ENCODE peak calls at places on chromosomes 4 and X, in eight cellular contexts. V is esophagus squamous epithelium, P is AG10803, O is IMR-90, Q is Caco-2, D is lower leg skin, J is cardiac fibroblast, N is astrocyte of the cerebellum. B is an unnamed sample.

GRCh38 chr4:5708171-5708828 is at the start of gene EVC2:
- DNase-seq in J (peak; percentile 56), P (peak; percentile 72), D (no peak), V (no peak), N (no peak), O (peak; percentile 46), Q (no peak), B (no peak)

GRCh38 chrX:131747173-131747572 is 203.3 kb downstream of the OR13H1 start:
- DNase-seq in V (no peak), O (peak; percentile 90), Q (no peak), D (no peak), N (peak; percentile 84), J (no peak), P (no peak), B (no peak)

GRCh38 chr4:94304365-94304971 is 38.2 kb downstream of the HPGDS start:
- DNase-seq in V (no peak), N (peak; percentile 12), Q (peak; percentile 41), D (no peak), P (peak; percentile 19), J (peak; percentile 71), O (peak; percentile 42), B (no peak)

GRCh38 chr4:1960170-1960825 is 48.5 kb downstream of the NELFA start:
- DNase-seq in D (no peak), O (peak; percentile 33), P (peak; percentile 41), V (no peak), Q (no peak), N (no peak), J (peak; percentile 63), B (no peak)

GRCh38 chr4:103197765-103198110 is 405 bp downstream of the CENPE start:
- DNase-seq in P (no peak), V (no peak), O (no peak), D (no peak), Q (no peak), J (no peak), N (no peak), B (no peak)

GRCh38 chr4:172169871-172170270 is 356.7 kb downstream of the GALNTL6 start:
- DNase-seq in D (no peak), Q (no peak), V (no peak), J (no peak), P (no peak), O (peak; percentile 11), N (no peak), B (no peak)

GRCh38 chrX:63560601-63561218 is 209.6 kb upstream of the SPIN4 start:
- DNase-seq in J (peak; percentile 77), O (peak; percentile 74), D (peak; percentile 38), Q (peak; percentile 56), V (no peak), N (peak; percentile 32), P (peak; percentile 69), B (peak; percentile 36)

GRCh38 chr4:169070071-169070894 is 60.2 kb upstream of the CBR4 start:
- DNase-seq in D (peak; percentile 64), O (peak; percentile 70), J (peak; percentile 96), Q (peak; percentile 90), V (no peak), P (peak; percentile 90), N (peak; percentile 93), B (peak; percentile 64)

GRCh38 chrX:147917700-147918694 is 6.3 kb downstream of the FMR1 start:
- DNase-seq in P (peak; percentile 24), V (no peak), D (no peak), O (peak; percentile 4), Q (no peak), N (no peak), J (peak; percentile 46), B (no peak)

GRCh38 chr4:173490817-173491518 is 39.1 kb downstream of the HAND2 start:
- DNase-seq in O (peak; percentile 67), J (peak; percentile 72), Q (no peak), V (no peak), D (no peak), N (no peak), P (peak; percentile 72), B (peak; percentile 63)

GRCh38 chr4:154314248-154314647 is 177.4 kb downstream of the DCHS2 start:
- DNase-seq in P (peak; percentile 66), V (no peak), Q (peak; percentile 19), J (peak; percentile 51), O (no peak), D (no peak), N (peak; percentile 9), B (no peak)

GRCh38 chr4:2785613-2786012 is 7.3 kb upstream of the SH3BP2 start:
- DNase-seq in D (peak; percentile 20), N (no peak), P (no peak), J (no peak), Q (no peak), V (no peak), O (no peak), B (no peak)

GRCh38 chr4:11050766-11051165 is 366.2 kb upstream of the CLNK start:
- DNase-seq in J (no peak), O (no peak), D (no peak), Q (no peak), V (no peak), N (no peak), P (no peak), B (no peak)

GRCh38 chrX:133670394-133670793 is 255.1 kb upstream of the GPC4 start:
- DNase-seq in Q (peak; percentile 7), V (no peak), N (peak; percentile 37), O (peak; percentile 31), J (peak; percentile 43), D (peak; percentile 14), P (peak; percentile 37), B (no peak)

GRCh38 chr4:37867102-37867501 is 23.8 kb upstream of the TBC1D1 start:
- DNase-seq in J (no peak), V (no peak), O (no peak), Q (no peak), P (no peak), N (no peak), D (no peak), B (no peak)

GRCh38 chrX:72026341-72027023 is 105.2 kb downstream of the RTL5 start:
- DNase-seq in O (no peak), V (no peak), Q (no peak), P (no peak), D (no peak), J (no peak), N (no peak), B (no peak)

GRCh38 chr4:189046642-189047041 is 894.0 kb upstream of the FRG1 start:
- DNase-seq in J (peak; percentile 59), D (no peak), O (peak; percentile 24), Q (no peak), N (peak; percentile 11), P (peak; percentile 7), V (no peak), B (peak; percentile 59)

GRCh38 chrX:135287266-135287823 is 21.9 kb upstream of the ETDC start:
- DNase-seq in P (no peak), O (no peak), J (no peak), V (no peak), N (no peak), D (no peak), Q (no peak), B (no peak)

GRCh38 chrX:39196192-39197102 is 395.2 kb downstream of the MID1IP1 start:
- DNase-seq in V (no peak), N (peak; percentile 55), P (peak; percentile 80), J (peak; percentile 72), O (peak; percentile 2), D (no peak), Q (no peak), B (no peak)

GRCh38 chr4:1509366-1509765 is 103.1 kb upstream of the NKX1-1 start:
- DNase-seq in V (no peak), O (no peak), Q (no peak), J (no peak), P (no peak), D (no peak), N (no peak), B (no peak)

GRCh38 chr4:54543088-54543795 is 114.5 kb upstream of the KIT start:
- DNase-seq in V (no peak), Q (no peak), O (peak; percentile 94), P (peak; percentile 97), J (peak; percentile 88), N (peak; percentile 59), D (no peak), B (no peak)

GRCh38 chr4:152680988-152681731 is 1.4 kb upstream of the TMEM154 start:
- DNase-seq in O (peak; percentile 59), D (no peak), P (peak; percentile 43), N (peak; percentile 13), V (no peak), Q (no peak), J (peak; percentile 89), B (peak; percentile 93)

GRCh38 chr4:127503111-127503510 is 129.6 kb upstream of the INTU start:
- DNase-seq in Q (no peak), N (peak; percentile 89), V (no peak), P (peak; percentile 10), J (no peak), O (peak; percentile 46), D (no peak), B (no peak)

GRCh38 chr4:166252487-166253402 is 379.7 kb downstream of the TLL1 start:
- DNase-seq in O (no peak), V (no peak), J (peak; percentile 67), N (no peak), P (peak; percentile 1), Q (peak; percentile 30), D (no peak), B (no peak)

GRCh38 chrX:13808293-13808692 is 8.6 kb downstream of the GPM6B start:
- DNase-seq in J (no peak), N (no peak), D (no peak), P (no peak), V (no peak), O (no peak), Q (no peak), B (no peak)

GRCh38 chrX:153410888-153411254 is 401 bp upstream of the ZFP92 start:
- DNase-seq in V (no peak), N (no peak), J (no peak), D (no peak), O (no peak), Q (no peak), P (no peak), B (no peak)
- H3K4me3 ChIP-seq in V (peak overlapping the region; percentile 23), N (peak overlapping the region; percentile 33), J (no peak overlapping the region), D (no peak overlapping the region), O (no peak overlapping the region), Q (peak overlapping the region; percentile 12), P (peak overlapping the region; percentile 26), B (peak overlapping the region; percentile 50)

DNA sequence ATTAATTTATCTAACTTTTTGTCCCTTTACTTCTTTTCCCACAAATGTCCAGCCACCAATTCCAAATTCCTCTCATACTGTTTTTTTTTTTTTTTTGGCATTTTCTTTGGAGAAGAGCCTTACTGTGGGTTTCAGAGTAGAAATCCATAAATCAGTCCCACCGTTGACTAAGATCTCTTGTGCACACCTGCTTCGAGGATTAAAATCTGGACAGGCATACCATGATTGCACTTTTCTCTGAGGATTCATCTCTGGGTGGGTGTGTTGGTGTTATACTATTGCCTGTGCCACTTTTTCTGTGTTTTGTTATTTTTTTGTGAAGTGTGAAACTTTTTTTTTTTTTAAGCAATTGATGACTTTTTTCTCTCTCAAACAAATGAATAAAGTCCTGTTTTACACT is 13.2 kb downstream of the PRDM8 start:
- DNase-seq in V (no peak), D (no peak), O (no peak), N (no peak), J (no peak), Q (no peak), P (no peak), B (no peak)
- TF ChIP-seq CTCF in V (no peak), D (no peak), O (no peak), N (no peak), J (no peak), Q (no peak), P (no peak), B (no peak)

GRCh38 chr4:139524062-139524631 is 31.9 kb downstream of the SETD7 start:
- DNase-seq in V (no peak), Q (no peak), D (no peak), N (no peak), P (peak; percentile 46), O (peak; percentile 28), J (no peak), B (no peak)
- H3K4me3 ChIP-seq in V (no peak overlapping the region), Q (no peak overlapping the region), D (no peak overlapping the region), N (no peak overlapping the region), P (no peak overlapping the region), O (no peak overlapping the region), J (no peak overlapping the region), B (no peak overlapping the region)

GRCh38 chrX:51148848-51149247 is 183.8 kb upstream of the NUDT10 start:
- DNase-seq in J (peak; percentile 1), V (no peak), O (no peak), N (no peak), P (no peak), Q (peak; percentile 45), D (no peak), B (no peak)
- TF ChIP-seq CTCF in J (no peak), V (no peak), O (no peak), N (peak; percentile 11), P (no peak), Q (no peak), D (no peak), B (peak; percentile 28)